ENCODE peak calls at places on chromosomes 6 and 20, in seven cellular contexts. One of them, this sample, is unnamed.

GRCh38 chr6:137870744-137871247 is 3.7 kb downstream of the TNFAIP3 start:
- DNase-seq in Calu3: no peak
- DNase-seq in thoracic aorta: no peak
- DNase-seq in mammary epithelial cell: peak
- DNase-seq in fibroblast of lung: no peak
- DNase-seq in SK-N-SH: no peak
- DNase-seq in testis: no peak
- DNase-seq in this sample: no peak

GRCh38 chr6:4840169-4840568 is 64.0 kb downstream of the CDYL start:
- DNase-seq in Calu3: no peak
- DNase-seq in thoracic aorta: no peak
- DNase-seq in mammary epithelial cell: no peak
- DNase-seq in fibroblast of lung: no peak
- DNase-seq in SK-N-SH: no peak
- DNase-seq in testis: no peak
- DNase-seq in this sample: no peak

GRCh38 chr6:3796396-3796795 is 44.9 kb upstream of the PXDC1 start:
- DNase-seq in Calu3: no peak
- DNase-seq in thoracic aorta: no peak
- DNase-seq in mammary epithelial cell: peak
- DNase-seq in fibroblast of lung: no peak
- DNase-seq in SK-N-SH: no peak
- DNase-seq in testis: no peak
- DNase-seq in this sample: no peak

GRCh38 chr6:41071501-41071922 is 644 bp downstream of the OARD1 start:
- DNase-seq in Calu3: no peak
- DNase-seq in thoracic aorta: no peak
- DNase-seq in mammary epithelial cell: no peak
- DNase-seq in fibroblast of lung: no peak
- DNase-seq in SK-N-SH: no peak
- DNase-seq in testis: peak
- DNase-seq in this sample: peak

GRCh38 chr6:842141-842540 is 149.2 kb upstream of the EXOC2 start:
- DNase-seq in Calu3: no peak
- DNase-seq in thoracic aorta: no peak
- DNase-seq in mammary epithelial cell: no peak
- DNase-seq in fibroblast of lung: peak
- DNase-seq in SK-N-SH: no peak
- DNase-seq in testis: no peak
- DNase-seq in this sample: no peak

GRCh38 chr6:11221623-11222384 is 10.7 kb downstream of the NEDD9 start:
- DNase-seq in Calu3: no peak
- DNase-seq in thoracic aorta: no peak
- DNase-seq in mammary epithelial cell: no peak
- DNase-seq in fibroblast of lung: no peak
- DNase-seq in SK-N-SH: peak
- DNase-seq in testis: no peak
- DNase-seq in this sample: no peak

GRCh38 chr20:11375368-11375767 is 542.3 kb upstream of the BTBD3 start:
- DNase-seq in Calu3: no peak
- DNase-seq in thoracic aorta: no peak
- DNase-seq in mammary epithelial cell: peak
- DNase-seq in fibroblast of lung: no peak
- DNase-seq in SK-N-SH: no peak
- DNase-seq in testis: no peak
- DNase-seq in this sample: no peak

GRCh38 chr6:139762587-139763031 is 388.2 kb upstream of the CITED2 start:
- DNase-seq in Calu3: no peak
- DNase-seq in thoracic aorta: no peak
- DNase-seq in mammary epithelial cell: peak
- DNase-seq in fibroblast of lung: peak
- DNase-seq in SK-N-SH: no peak
- DNase-seq in testis: no peak
- DNase-seq in this sample: no peak

GRCh38 chr6:121093928-121094327 is 240.4 kb downstream of the TBC1D32 start:
- DNase-seq in Calu3: no peak
- DNase-seq in thoracic aorta: no peak
- DNase-seq in mammary epithelial cell: no peak
- DNase-seq in fibroblast of lung: peak
- DNase-seq in SK-N-SH: no peak
- DNase-seq in testis: no peak
- DNase-seq in this sample: no peak

GRCh38 chr6:107670792-107671199 is 153.3 kb downstream of the SCML4 start:
- DNase-seq in Calu3: no peak
- DNase-seq in thoracic aorta: no peak
- DNase-seq in mammary epithelial cell: peak
- DNase-seq in fibroblast of lung: peak
- DNase-seq in SK-N-SH: peak
- DNase-seq in testis: peak
- DNase-seq in this sample: peak

DNA sequence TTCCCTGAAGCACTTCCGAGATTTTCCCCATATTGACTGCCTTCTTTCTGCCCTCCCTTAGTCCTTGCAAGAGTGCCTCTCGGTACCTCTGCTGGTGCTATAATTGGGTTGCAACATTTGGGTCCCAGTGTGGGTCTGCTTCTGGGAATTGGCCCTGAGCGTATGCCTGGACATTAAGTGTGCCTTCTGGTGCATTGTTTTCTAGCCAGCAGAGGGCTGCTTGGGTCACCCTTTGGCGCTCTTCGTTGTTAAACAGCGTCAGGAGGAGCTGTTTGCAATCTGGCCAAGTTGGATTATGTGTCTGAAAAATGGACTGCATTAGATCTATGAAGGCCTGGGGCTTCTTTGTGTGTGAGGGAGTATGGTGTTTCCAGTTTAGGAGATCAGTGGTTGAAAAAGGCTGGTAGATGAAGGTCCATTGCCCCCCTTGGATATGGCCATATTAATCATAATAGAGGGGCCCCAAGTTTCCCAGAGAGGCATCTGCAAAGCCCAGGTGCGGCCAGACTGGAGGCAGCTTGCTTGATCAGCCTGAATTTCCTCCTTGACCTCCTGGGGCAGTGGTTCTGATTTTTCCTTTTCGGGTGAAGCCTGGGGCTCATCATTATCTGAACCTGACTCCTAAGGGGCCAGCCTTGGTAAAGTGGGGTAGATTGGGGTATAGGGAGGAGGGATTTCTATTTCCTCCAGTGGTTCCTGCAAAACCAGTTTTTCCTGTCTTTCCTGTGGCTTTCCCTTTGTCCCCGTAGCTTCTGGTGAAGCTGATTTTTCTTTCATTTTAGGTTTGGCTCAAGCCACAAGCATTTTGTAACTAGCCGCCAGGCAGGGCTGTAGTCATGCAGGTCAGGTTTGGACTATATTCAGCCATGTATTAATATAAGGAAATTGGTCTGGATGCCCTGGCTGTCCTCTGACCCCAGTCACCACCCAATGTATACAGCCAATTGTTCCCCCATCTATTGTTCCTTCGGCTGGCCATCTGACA is 85.4 kb upstream of the GPR6 start:
- DNase-seq in Calu3: peak
- DNase-seq in thoracic aorta: no peak
- DNase-seq in mammary epithelial cell: peak
- DNase-seq in fibroblast of lung: no peak
- DNase-seq in SK-N-SH: no peak
- DNase-seq in testis: peak
- DNase-seq in this sample: no peak
- TF ChIP-seq CTCF in Calu3: peak
- TF ChIP-seq CTCF in thoracic aorta: no peak
- TF ChIP-seq CTCF in mammary epithelial cell: peak
- TF ChIP-seq CTCF in fibroblast of lung: no peak
- TF ChIP-seq CTCF in SK-N-SH: no peak
- TF ChIP-seq CTCF in testis: no peak
- TF ChIP-seq CTCF in this sample: no peak

GRCh38 chr20:51411867-51412266 is 130.7 kb downstream of the NFATC2 start:
- DNase-seq in Calu3: no peak
- DNase-seq in thoracic aorta: no peak
- DNase-seq in mammary epithelial cell: no peak
- DNase-seq in fibroblast of lung: peak
- DNase-seq in SK-N-SH: peak
- DNase-seq in testis: no peak
- DNase-seq in this sample: no peak
- TF ChIP-seq CTCF in Calu3: no peak
- TF ChIP-seq CTCF in thoracic aorta: no peak
- TF ChIP-seq CTCF in mammary epithelial cell: no peak
- TF ChIP-seq CTCF in fibroblast of lung: no peak
- TF ChIP-seq CTCF in SK-N-SH: peak
- TF ChIP-seq CTCF in testis: no peak
- TF ChIP-seq CTCF in this sample: no peak

GRCh38 chr20:61725145-61725544 is 340.5 kb downstream of the TAF4 start:
- DNase-seq in Calu3: no peak
- DNase-seq in thoracic aorta: no peak
- DNase-seq in mammary epithelial cell: no peak
- DNase-seq in fibroblast of lung: no peak
- DNase-seq in SK-N-SH: no peak
- DNase-seq in testis: no peak
- DNase-seq in this sample: no peak

GRCh38 chr20:61723538-61724257 is 342.0 kb downstream of the TAF4 start:
- DNase-seq in Calu3: no peak
- DNase-seq in thoracic aorta: no peak
- DNase-seq in mammary epithelial cell: no peak
- DNase-seq in fibroblast of lung: no peak
- DNase-seq in SK-N-SH: no peak
- DNase-seq in testis: no peak
- DNase-seq in this sample: no peak

GRCh38 chr20:61722146-61722678 is 343.5 kb downstream of the TAF4 start:
- DNase-seq in Calu3: no peak
- DNase-seq in thoracic aorta: no peak
- DNase-seq in mammary epithelial cell: no peak
- DNase-seq in fibroblast of lung: peak
- DNase-seq in SK-N-SH: peak
- DNase-seq in testis: no peak
- DNase-seq in this sample: no peak

GRCh38 chr20:61725966-61726365 is 339.7 kb downstream of the TAF4 start:
- DNase-seq in Calu3: no peak
- DNase-seq in thoracic aorta: no peak
- DNase-seq in mammary epithelial cell: no peak
- DNase-seq in fibroblast of lung: no peak
- DNase-seq in SK-N-SH: no peak
- DNase-seq in testis: no peak
- DNase-seq in this sample: peak

GRCh38 chr20:61724376-61724775 is 341.3 kb downstream of the TAF4 start:
- DNase-seq in Calu3: peak
- DNase-seq in thoracic aorta: no peak
- DNase-seq in mammary epithelial cell: no peak
- DNase-seq in fibroblast of lung: no peak
- DNase-seq in SK-N-SH: no peak
- DNase-seq in testis: no peak
- DNase-seq in this sample: no peak
- TF ChIP-seq CTCF in Calu3: peak
- TF ChIP-seq CTCF in thoracic aorta: no peak
- TF ChIP-seq CTCF in mammary epithelial cell: peak
- TF ChIP-seq CTCF in fibroblast of lung: peak
- TF ChIP-seq CTCF in SK-N-SH: no peak
- TF ChIP-seq CTCF in testis: no peak
- TF ChIP-seq CTCF in this sample: peak

GRCh38 chr6:28922004-28922840 is 1.6 kb downstream of the TRIM27 start:
- DNase-seq in Calu3: peak
- DNase-seq in thoracic aorta: no peak
- DNase-seq in mammary epithelial cell: peak
- DNase-seq in fibroblast of lung: no peak
- DNase-seq in SK-N-SH: no peak
- DNase-seq in testis: peak
- DNase-seq in this sample: no peak

GRCh38 chr6:28923318-28924102 is at the start of gene TRIM27:
- DNase-seq in Calu3: peak
- DNase-seq in thoracic aorta: peak
- DNase-seq in mammary epithelial cell: peak
- DNase-seq in fibroblast of lung: peak
- DNase-seq in SK-N-SH: peak
- DNase-seq in testis: peak
- DNase-seq in this sample: peak

GRCh38 chr6:28927856-28928255 is 4.1 kb upstream of the TRIM27 start:
- DNase-seq in Calu3: no peak
- DNase-seq in thoracic aorta: no peak
- DNase-seq in mammary epithelial cell: no peak
- DNase-seq in fibroblast of lung: no peak
- DNase-seq in SK-N-SH: no peak
- DNase-seq in testis: no peak
- DNase-seq in this sample: no peak

GRCh38 chr6:28920281-28920680 is 3.5 kb downstream of the TRIM27 start:
- DNase-seq in Calu3: no peak
- DNase-seq in thoracic aorta: no peak
- DNase-seq in mammary epithelial cell: no peak
- DNase-seq in fibroblast of lung: no peak
- DNase-seq in SK-N-SH: no peak
- DNase-seq in testis: no peak
- DNase-seq in this sample: no peak

DNA sequence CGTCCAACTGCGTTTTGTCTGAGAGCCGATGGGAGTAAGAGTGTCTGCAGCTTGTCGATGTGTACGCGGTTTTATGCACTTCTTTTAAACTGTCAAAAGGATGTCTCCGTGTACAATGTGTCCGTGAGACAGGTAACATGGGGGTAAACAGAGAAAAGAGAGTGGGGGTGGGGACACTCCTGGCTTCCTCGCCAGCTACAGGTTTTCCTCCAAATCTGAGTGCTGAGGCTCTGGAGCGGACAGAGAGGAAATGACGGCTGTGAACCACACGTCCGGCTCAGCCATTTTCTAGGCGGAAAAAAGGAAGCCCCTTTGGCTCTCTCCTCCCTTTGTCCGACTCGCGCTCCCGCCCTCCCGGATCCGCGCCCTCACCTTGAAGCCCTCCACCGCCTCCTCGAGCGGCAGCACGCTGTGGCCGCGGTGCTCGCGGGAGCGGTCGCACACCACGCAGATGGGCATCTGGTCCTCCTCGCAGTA is 906 bp downstream of the TRIM27 start:
- DNase-seq in Calu3: peak
- DNase-seq in thoracic aorta: no peak
- DNase-seq in mammary epithelial cell: peak
- DNase-seq in fibroblast of lung: peak
- DNase-seq in SK-N-SH: peak
- DNase-seq in testis: peak
- DNase-seq in this sample: no peak
- TF ChIP-seq CTCF in Calu3: no peak
- TF ChIP-seq CTCF in thoracic aorta: peak
- TF ChIP-seq CTCF in mammary epithelial cell: no peak
- TF ChIP-seq CTCF in fibroblast of lung: no peak
- TF ChIP-seq CTCF in SK-N-SH: no peak
- TF ChIP-seq CTCF in testis: no peak
- TF ChIP-seq CTCF in this sample: no peak

GRCh38 chr6:36735110-36735971 is 37.7 kb downstream of the RAB44 start:
- DNase-seq in Calu3: no peak
- DNase-seq in thoracic aorta: peak
- DNase-seq in mammary epithelial cell: no peak
- DNase-seq in fibroblast of lung: peak
- DNase-seq in SK-N-SH: no peak
- DNase-seq in testis: peak
- DNase-seq in this sample: no peak
- TF ChIP-seq CTCF in Calu3: no peak
- TF ChIP-seq CTCF in thoracic aorta: peak
- TF ChIP-seq CTCF in mammary epithelial cell: no peak
- TF ChIP-seq CTCF in fibroblast of lung: peak
- TF ChIP-seq CTCF in SK-N-SH: no peak
- TF ChIP-seq CTCF in testis: no peak
- TF ChIP-seq CTCF in this sample: no peak

This sample was measured in glutamatergic neuron.